ENCODE peak calls at places on chromosome 15, in six cellular contexts. D is ovary; V is CD4-positive, alpha-beta memory T cell; J is lower leg skin; S is heart left ventricle; M is germinal center. H is an unnamed sample.

GRCh38 chr15:42120285-42120684 is 25.9 kb upstream of the PLA2G4D start:
- DNase-seq in D (no peak), V (no peak), J (no peak), S (no peak), M (no peak), H (no peak)

GRCh38 chr15:37594431-37594830 is 340.0 kb upstream of the TMCO5A start:
- DNase-seq in D (no peak), V (no peak), J (no peak), S (no peak), M (no peak), H (no peak)

GRCh38 chr15:73927003-73927475 is 777 bp downstream of the LOXL1 start:
- DNase-seq in D (peak; percentile 64), V (peak; percentile 53), J (peak; percentile 93), S (no peak), M (peak; percentile 38), H (no peak)

GRCh38 chr15:101066501-101067408 is 147.6 kb downstream of the LRRK1 start:
- DNase-seq in D (no peak), V (no peak), J (no peak), S (no peak), M (no peak), H (no peak)

GRCh38 chr15:49032601-49033145 is 13.6 kb downstream of the SECISBP2L start:
- DNase-seq in D (no peak), V (no peak), J (no peak), S (no peak), M (no peak), H (no peak)

GRCh38 chr15:98776607-98777281 is 128.4 kb downstream of the IGF1R start:
- DNase-seq in D (peak; percentile 79), V (peak; percentile 9), J (peak; percentile 84), S (peak; percentile 49), M (no peak), H (peak; percentile 88)

GRCh38 chr15:74317820-74318375 is 49.5 kb downstream of the CYP11A1 start:
- DNase-seq in D (peak; percentile 92), V (no peak), J (peak; percentile 94), S (peak; percentile 91), M (no peak), H (no peak)

GRCh38 chr15:39939487-39940452 is 5.9 kb downstream of the EIF2AK4 start:
- DNase-seq in D (no peak), V (no peak), J (no peak), S (no peak), M (no peak), H (peak; percentile 52)

GRCh38 chr15:24734391-24734790 is 58.8 kb downstream of the NPAP1 start:
- DNase-seq in D (no peak), V (no peak), J (no peak), S (no peak), M (no peak), H (no peak)

GRCh38 chr15:27796405-27797085 is 302.6 kb downstream of the OCA2 start:
- DNase-seq in D (no peak), V (no peak), J (no peak), S (no peak), M (no peak), H (no peak)

GRCh38 chr15:77604973-77605372 is 27.7 kb downstream of the LINGO1 start:
- DNase-seq in D (no peak), V (no peak), J (no peak), S (no peak), M (no peak), H (no peak)

GRCh38 chr15:38530113-38530512 is 34.5 kb downstream of the RASGRP1 start:
- DNase-seq in D (no peak), V (no peak), J (no peak), S (no peak), M (no peak), H (no peak)

GRCh38 chr15:34436956-34437442 is 609 bp downstream of the GOLGA8A start:
- DNase-seq in D (peak; percentile 43), V (peak; percentile 51), J (no peak), S (peak; percentile 28), M (peak; percentile 48), H (no peak)

GRCh38 chr15:40149339-40149738 is 11.5 kb upstream of the BUB1B start:
- DNase-seq in D (no peak), V (no peak), J (no peak), S (no peak), M (no peak), H (no peak)

GRCh38 chr15:79824321-79824720 is 72.5 kb downstream of the MTHFS start:
- DNase-seq in D (no peak), V (no peak), J (no peak), S (no peak), M (no peak), H (no peak)

GRCh38 chr15:58535894-58536293 is 104.1 kb downstream of the LIPC start:
- DNase-seq in D (no peak), V (no peak), J (peak; percentile 53), S (no peak), M (no peak), H (no peak)

GRCh38 chr15:73239564-73240208 is 129.1 kb downstream of the HCN4 start:
- DNase-seq in D (no peak), V (no peak), J (no peak), S (no peak), M (no peak), H (no peak)

GRCh38 chr15:60584355-60585023 is 105.5 kb upstream of the ICE2 start:
- DNase-seq in D (no peak), V (peak; percentile 76), J (no peak), S (no peak), M (no peak), H (no peak)

GRCh38 chr15:40479024-40479423 is 8.2 kb downstream of the CHST14 start:
- DNase-seq in D (no peak), V (no peak), J (peak; percentile 36), S (no peak), M (no peak), H (no peak)

GRCh38 chr15:80709542-80709941 is 14.4 kb downstream of the ABHD17C start:
- DNase-seq in D (no peak), V (no peak), J (no peak), S (no peak), M (no peak), H (no peak)

GRCh38 chr15:34275721-34276120 is 50.9 kb downstream of the EMC4 start:
- DNase-seq in D (no peak), V (no peak), J (no peak), S (no peak), M (no peak), H (no peak)

GRCh38 chr15:95684693-95685115 is 645.8 kb upstream of the NR2F2 start:
- DNase-seq in D (peak; percentile 44), V (no peak), J (no peak), S (no peak), M (no peak), H (no peak)

GRCh38 chr15:64247906-64248541 is 85.2 kb upstream of the PPIB start:
- DNase-seq in D (no peak), V (peak; percentile 49), J (no peak), S (no peak), M (no peak), H (peak; percentile 13)

GRCh38 chr15:44414001-44414400 is 13.4 kb upstream of the CTDSPL2 start:
- DNase-seq in D (no peak), V (no peak), J (no peak), S (no peak), M (no peak), H (no peak)

GRCh38 chr15:76038512-76038911 is 21.3 kb upstream of the TMEM266 start:
- DNase-seq in D (no peak), V (no peak), J (no peak), S (no peak), M (no peak), H (no peak)

GRCh38 chr15:27486676-27487290 is 515.8 kb downstream of the GABRG3 start:
- DNase-seq in D (no peak), V (no peak), J (no peak), S (no peak), M (no peak), H (no peak)

GRCh38 chr15:87500240-87500639 is 756.3 kb downstream of the NTRK3 start:
- DNase-seq in D (no peak), V (no peak), J (no peak), S (no peak), M (no peak), H (peak; percentile 3)

GRCh38 chr15:75153084-75153483 is 48.6 kb upstream of the C15orf39 start:
- DNase-seq in D (no peak), V (no peak), J (peak; percentile 76), S (peak; percentile 20), M (no peak), H (peak; percentile 71)

GRCh38 chr15:66825731-66826130 is 123.7 kb downstream of the SMAD6 start:
- DNase-seq in D (no peak), V (no peak), J (no peak), S (no peak), M (no peak), H (no peak)

GRCh38 chr15:51336011-51336410 is 2.4 kb downstream of the CYP19A1 start:
- DNase-seq in D (no peak), V (no peak), J (no peak), S (peak; percentile 51), M (no peak), H (no peak)

GRCh38 chr15:47301481-47301880 is 415.8 kb upstream of the SEMA6D start:
- DNase-seq in D (no peak), V (no peak), J (no peak), S (no peak), M (no peak), H (no peak)

GRCh38 chr15:58309993-58310928 is 121.5 kb upstream of the LIPC start:
- DNase-seq in D (no peak), V (no peak), J (no peak), S (peak; percentile 71), M (no peak), H (no peak)

GRCh38 chr15:90596943-90597342 is 67.2 kb downstream of the CRTC3 start:
- DNase-seq in D (no peak), V (no peak), J (peak; percentile 75), S (no peak), M (no peak), H (no peak)